ENCODE peak calls at places on chromosomes 11 and 22, in nine cellular contexts. V, K, Q, A, C, N, E, O and S are unnamed samples. For H3K9me3, the result is how much of the 10 kb centered on the place peaks cover.

GRCh38 chr11:111419181-111419580 is 40.1 kb upstream of the POU2AF1 start:
- DNase-seq in E (no peak), K (no peak), C (no peak), A (no peak), O (no peak), N (no peak), V (no peak), Q (peak), S (no peak)

GRCh38 chr22:27796118-27796517 is 5.4 kb downstream of the MN1 start:
- DNase-seq in C (no peak), K (no peak), V (no peak), O (no peak), N (no peak), Q (no peak), E (peak), A (no peak), S (no peak)

GRCh38 chr11:120771551-120772060 is 252.3 kb upstream of the TBCEL start:
- DNase-seq in V (no peak), O (no peak), A (no peak), E (no peak), Q (no peak), N (no peak), C (no peak), K (no peak), S (no peak)

GRCh38 chr11:113880966-113881365 is 5.6 kb upstream of the USP28 start:
- DNase-seq in Q (no peak), O (no peak), E (no peak), N (no peak), A (no peak), C (no peak), K (no peak), V (no peak), S (no peak)

GRCh38 chr22:32706149-32706548 is 95.4 kb upstream of the TIMP3 start:
- DNase-seq in A (no peak), N (no peak), C (no peak), Q (no peak), O (no peak), K (no peak), V (no peak), E (no peak), S (no peak)

GRCh38 chr11:65041206-65042035 is at the start of gene SAC3D1:
- DNase-seq in K (no peak), C (no peak), N (no peak), O (no peak), Q (peak), E (no peak), V (no peak), A (no peak), S (peak)

GRCh38 chr11:71488086-71488967 is 35.3 kb downstream of the NADSYN1 start:
- DNase-seq in C (peak), A (peak), Q (no peak), N (no peak), E (no peak), O (no peak), K (peak), V (no peak), S (no peak)

GRCh38 chr11:114413958-114414357 is 13.5 kb downstream of the RBM7 start:
- DNase-seq in O (no peak), Q (no peak), N (no peak), E (no peak), K (no peak), V (no peak), C (no peak), A (no peak), S (no peak)

GRCh38 chr11:2537896-2538855 is 93.4 kb downstream of the KCNQ1 start:
- DNase-seq in K (no peak), E (no peak), Q (no peak), A (no peak), O (no peak), V (no peak), N (no peak), C (peak), S (no peak)

GRCh38 chr11:74090701-74091100 is 80.1 kb downstream of the C2CD3 start:
- DNase-seq in A (no peak), K (no peak), O (no peak), Q (no peak), N (no peak), E (no peak), V (no peak), C (no peak), S (peak)

GRCh38 chr11:46457659-46458058 is 66.1 kb upstream of the CHRM4 start:
- DNase-seq in K (no peak), O (no peak), E (no peak), A (no peak), V (no peak), C (peak), N (no peak), Q (no peak), S (no peak)

GRCh38 chr11:60122414-60123036 is 34.1 kb downstream of the MS4A2 start:
- DNase-seq in A (no peak), N (no peak), V (no peak), O (no peak), C (no peak), E (no peak), K (no peak), Q (no peak), S (no peak)

GRCh38 chr11:57313788-57314135 is 11.0 kb downstream of the TNKS1BP1 start:
- DNase-seq in O (no peak), Q (no peak), V (no peak), C (no peak), K (no peak), A (no peak), E (no peak), N (no peak), S (no peak)

GRCh38 chr22:17772249-17772962 is 1.9 kb downstream of the BID start:
- DNase-seq in V (no peak), A (no peak), C (no peak), E (peak), Q (no peak), O (no peak), K (no peak), N (no peak), S (no peak)

GRCh38 chr11:114296190-114296978 is at the start of gene NNMT:
- DNase-seq in K (peak), E (peak), N (no peak), O (no peak), V (no peak), A (peak), C (peak), Q (no peak), S (no peak)

GRCh38 chr11:209275-210121 is 2.0 kb downstream of the RIC8A start:
- DNase-seq in V (no peak), C (peak), O (no peak), K (no peak), Q (no peak), E (no peak), A (no peak), N (no peak), S (no peak)

GRCh38 chr11:6618117-6619020 is 853 bp downstream of the TPP1 start:
- DNase-seq in C (peak), V (no peak), O (no peak), Q (peak), A (peak), E (no peak), K (peak), N (no peak), S (peak)

GRCh38 chr11:101288392-101288791 is 158.8 kb upstream of the PGR start:
- DNase-seq in A (no peak), V (no peak), N (no peak), E (no peak), O (no peak), Q (no peak), K (no peak), C (no peak), S (no peak)

GRCh38 chr22:38346506-38346905 is 29.3 kb upstream of the CSNK1E start:
- DNase-seq in C (peak), N (no peak), A (no peak), V (no peak), K (no peak), O (no peak), Q (no peak), E (no peak), S (no peak)

GRCh38 chr11:62383822-62384221 is 35.0 kb upstream of the SCGB1A1 start:
- DNase-seq in O (no peak), E (no peak), N (no peak), K (no peak), A (no peak), V (no peak), C (no peak), Q (no peak), S (no peak)

GRCh38 chr11:117823294-117823940 is 1.1 kb downstream of the FXYD2 start:
- DNase-seq in C (peak), K (no peak), O (no peak), E (peak), A (no peak), V (no peak), Q (no peak), N (no peak), S (peak)

GRCh38 chr11:43823851-43824250 is 56.8 kb upstream of the ALKBH3 start:
- DNase-seq in E (no peak), N (no peak), A (no peak), C (no peak), V (no peak), O (no peak), Q (no peak), K (no peak), S (no peak)

GRCh38 chr11:132114185-132114584 is 743.8 kb downstream of the NTM start:
- DNase-seq in N (no peak), V (no peak), O (no peak), Q (peak), C (peak), A (no peak), E (peak), K (no peak), S (no peak)

GRCh38 chr11:8258771-8259170 is 4.9 kb downstream of the LMO1 start:
- DNase-seq in K (no peak), A (no peak), O (no peak), C (peak), V (no peak), E (no peak), Q (no peak), N (no peak), S (no peak)

GRCh38 chr11:86274503-86274902 is 27.5 kb upstream of the HIKESHI start:
- DNase-seq in N (no peak), Q (no peak), V (no peak), K (no peak), E (no peak), C (no peak), O (no peak), A (no peak), S (no peak)

GRCh38 chr22:41524283-41524682 is 20.0 kb downstream of the POLR3H start:
- DNase-seq in O (no peak), N (no peak), V (no peak), C (peak), A (peak), E (peak), Q (peak), K (peak), S (no peak)

GRCh38 chr11:6400431-6401345 is 10.4 kb downstream of the SMPD1 start:
- DNase-seq in E (no peak), N (no peak), Q (no peak), K (no peak), A (no peak), C (no peak), V (no peak), O (no peak), S (no peak)

GRCh38 chr11:76885390-76886097 is 24.8 kb downstream of the ACER3 start:
- DNase-seq in O (no peak), C (no peak), E (no peak), N (no peak), A (no peak), Q (no peak), K (no peak), V (no peak), S (no peak)

GRCh38 chr11:135001581-135001980 is 589.5 kb upstream of the B3GAT1 start:
- DNase-seq in Q (no peak), C (no peak), O (no peak), N (no peak), V (no peak), E (no peak), A (no peak), K (no peak), S (no peak)

GRCh38 chr11:34358666-34359547 is 1.1 kb upstream of the ABTB2 start:
- DNase-seq in K (peak), Q (peak), C (peak), O (peak), E (peak), N (peak), V (peak), A (no peak), S (peak)

GRCh38 chr11:2590131-2590950 is 109.5 kb downstream of the KCNQ1OT1 start:
- DNase-seq in Q (no peak), E (no peak), A (no peak), K (no peak), C (no peak), N (no peak), V (no peak), O (no peak), S (no peak)

GRCh38 chr11:117511483-117511934 is 183.9 kb downstream of the CEP164 start:
- DNase-seq in Q (no peak), O (no peak), N (no peak), K (no peak), C (no peak), A (no peak), E (no peak), V (no peak), S (no peak)

GRCh38 chr11:120222916-120223315 is 12.1 kb downstream of the OAF start:
- DNase-seq in N (no peak), C (no peak), V (no peak), Q (no peak), O (no peak), E (no peak), K (no peak), A (no peak), S (no peak)

GRCh38 chr22:31139866-31140716 is at the start of gene PLA2G3:
- DNase-seq in Q (peak), A (no peak), O (no peak), V (no peak), N (no peak), K (no peak), E (no peak), C (no peak), S (no peak)

GRCh38 chr11:396948-397548 is 3.0 kb downstream of the PKP3 start:
- DNase-seq in C (peak), V (no peak), O (no peak), E (peak), K (peak), Q (peak), A (no peak), N (no peak), S (peak)

GRCh38 chr11:118694185-118694584 is 14.7 kb upstream of the TREH start:
- DNase-seq in C (no peak), E (no peak), A (no peak), K (no peak), V (no peak), N (no peak), O (no peak), Q (no peak), S (no peak)

GRCh38 chr11:2853997-2854560 is 31.5 kb downstream of the CDKN1C start:
- DNase-seq in N (no peak), Q (no peak), O (no peak), E (no peak), C (no peak), K (no peak), V (no peak), A (no peak), S (no peak)

GRCh38 chr11:66131937-66132632 is 62.0 kb downstream of the PACS1 start:
- DNase-seq in Q (peak), C (no peak), K (no peak), N (no peak), O (no peak), E (no peak), A (no peak), V (no peak), S (no peak)

GRCh38 chr11:66136752-66137123 is 66.7 kb downstream of the PACS1 start:
- DNase-seq in Q (no peak), E (no peak), A (no peak), V (no peak), O (no peak), K (no peak), N (no peak), C (no peak), S (no peak)

GRCh38 chr11:66130978-66131377 is 60.9 kb downstream of the PACS1 start:
- DNase-seq in Q (peak), A (no peak), E (no peak), C (no peak), N (no peak), V (no peak), O (no peak), K (no peak), S (no peak)

GRCh38 chr11:66133216-66133775 is 63.2 kb downstream of the PACS1 start:
- DNase-seq in A (no peak), N (no peak), E (no peak), K (no peak), C (no peak), O (no peak), Q (peak), V (no peak), S (no peak)
- H3K4me3 ChIP-seq in A (no peak), N (no peak), E (no peak), K (no peak), C (no peak), O (no peak), Q (no peak), V (no peak), S (no peak)

GRCh38 chr22:29128891-29129643 is 56.2 kb downstream of the KREMEN1 start:
- DNase-seq in K (no peak), E (no peak), O (no peak), V (no peak), A (no peak), N (no peak), C (no peak), Q (no peak), S (no peak)
- H3K27ac ChIP-seq in K (no peak), E (no peak), O (no peak), V (no peak), A (no peak), N (no peak), C (no peak), Q (no peak), S (no peak)

DNA sequence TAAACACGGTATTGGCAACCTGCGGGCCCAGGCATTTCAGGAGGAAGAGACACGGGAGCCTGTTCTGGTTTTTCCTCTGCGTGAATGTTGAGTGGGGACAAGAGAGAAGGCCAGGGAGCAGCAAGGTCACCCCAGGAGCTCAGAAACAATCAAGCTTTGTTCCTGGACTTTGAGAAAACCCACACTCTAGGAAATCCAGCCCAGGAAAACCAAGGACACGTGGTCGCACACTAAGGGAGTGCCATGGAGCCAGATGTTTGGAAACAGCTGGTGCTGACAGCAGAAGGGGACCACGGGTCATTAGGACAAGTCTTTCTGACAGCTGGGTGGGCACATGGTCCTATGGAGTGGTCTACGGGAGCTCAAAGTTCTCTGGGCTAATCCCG is 44.1 kb downstream of the MYH9 start:
- DNase-seq in K (no peak), V (no peak), Q (no peak), C (no peak), E (no peak), A (no peak), O (no peak), N (no peak), S (no peak)
- H3K9me3 ChIP-seq in K (under half), V (under half), Q (under half), C (under half), E (under half), A (under half), O (under half), N (under half), S (under half)

GRCh38 chr11:10309163-10310093 is 4.6 kb downstream of the ADM start:
- DNase-seq in C (peak), A (no peak), V (no peak), N (no peak), K (peak), O (no peak), E (peak), Q (no peak), S (no peak)
- H3K4me3 ChIP-seq in C (no peak), A (peak), V (no peak), N (no peak), K (no peak), O (peak), E (no peak), Q (no peak), S (no peak)

GRCh38 chr11:123202723-123203122 is 7.7 kb upstream of the CLMP start:
- DNase-seq in E (peak), O (no peak), Q (no peak), V (no peak), N (no peak), A (no peak), K (no peak), C (no peak), S (no peak)
- H3K27ac ChIP-seq in E (no peak), O (no peak), Q (no peak), V (no peak), N (no peak), A (no peak), K (no peak), C (no peak), S (no peak)

DNA sequence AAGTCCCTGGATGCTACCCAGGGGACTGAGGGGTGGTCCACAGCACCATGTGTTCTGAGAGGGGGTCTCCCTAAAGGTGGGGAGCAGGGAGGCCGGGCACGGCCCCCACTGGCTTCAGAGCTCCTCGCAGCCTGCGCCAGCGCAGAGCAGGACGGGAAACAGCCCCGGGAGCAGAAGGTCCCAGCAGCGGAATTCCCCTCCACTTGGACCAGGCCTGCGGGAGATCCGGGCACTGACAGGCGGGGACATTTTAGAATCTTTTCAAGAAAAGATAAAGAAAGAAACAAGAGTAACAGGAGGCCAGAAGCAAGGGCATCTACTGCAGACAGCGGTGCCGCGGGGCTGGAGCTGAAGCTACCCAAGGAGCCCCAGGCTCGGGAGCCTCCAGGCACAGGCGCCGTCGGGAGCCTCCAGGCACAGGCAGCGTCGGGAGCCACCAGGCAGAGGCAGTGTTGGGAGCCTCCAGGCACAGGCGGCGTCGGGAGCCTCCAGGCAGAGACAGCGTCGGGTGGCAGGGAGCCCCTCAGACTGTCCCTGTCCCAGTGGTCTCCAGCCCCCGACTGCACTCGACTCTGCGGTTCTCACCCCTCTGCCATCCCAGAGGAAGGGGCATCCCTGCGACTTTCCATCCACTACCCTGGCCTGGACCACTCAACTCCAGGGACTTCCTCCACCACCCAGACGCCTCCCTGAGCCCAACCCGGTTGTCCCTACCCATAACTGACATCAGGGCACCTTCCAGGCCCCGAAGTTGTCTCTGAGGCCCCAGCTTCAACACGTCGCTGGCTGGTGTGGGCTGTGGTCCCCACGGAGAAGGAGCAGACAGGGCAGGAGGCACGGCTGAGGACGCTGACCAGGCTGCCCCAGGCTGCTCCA is 211.1 kb downstream of the BRD1 start:
- DNase-seq in K (no peak), Q (no peak), A (no peak), O (no peak), C (no peak), V (no peak), E (no peak), N (no peak), S (no peak)
- H3K9me3 ChIP-seq in K (under half), Q (under half), A (half or more), O (under half), C (under half), V (under half), E (under half), N (under half), S (under half)

GRCh38 chr11:129842138-129842537 is 26.5 kb downstream of the TMEM45B start:
- DNase-seq in N (no peak), C (no peak), K (no peak), A (no peak), V (no peak), O (no peak), Q (no peak), E (no peak), S (no peak)
- H3K4me3 ChIP-seq in N (no peak), C (no peak), K (no peak), A (no peak), V (no peak), O (no peak), Q (no peak), E (no peak), S (no peak)